ENCODE peak calls at places on chromosomes 16 and 17, in seven cellular contexts. F is GM13977, L is tibial nerve, D is AG04450, Z is K562, E is PC-9, O is kidney epithelial cell. G is an unnamed sample.

GRCh38 chr16:82955836-82956348 is 329.1 kb downstream of the CDH13 start:
- DNase-seq in Z (no peak), D (no peak), F (no peak), E (no peak), O (no peak), L (no peak), G (no peak)

GRCh38 chr16:57430955-57431354 is 16.2 kb downstream of the CIAPIN1 start:
- DNase-seq in E (no peak), L (no peak), O (no peak), F (no peak), Z (no peak), D (no peak), G (no peak)

GRCh38 chr16:29804455-29805231 is 1.7 kb upstream of the MAZ start:
- DNase-seq in F (no peak), E (peak; percentile 41), D (no peak), Z (peak; percentile 42), L (peak; percentile 30), O (no peak), G (no peak)

GRCh38 chr16:57202095-57202886 is 16.2 kb downstream of the RSPRY1 start:
- DNase-seq in D (no peak), O (no peak), Z (no peak), F (no peak), L (no peak), E (no peak), G (no peak)

GRCh38 chr16:17313085-17313611 is 157.6 kb downstream of the XYLT1 start:
- DNase-seq in L (peak; percentile 33), D (no peak), O (no peak), E (peak; percentile 8), F (no peak), Z (no peak), G (no peak)

GRCh38 chr16:86991679-86992078 is 325.5 kb downstream of the C16orf95 start:
- DNase-seq in E (no peak), L (no peak), D (peak; percentile 39), Z (no peak), F (no peak), O (peak; percentile 44), G (no peak)

GRCh38 chr16:50547944-50548658 is at the start of gene NKD1:
- DNase-seq in D (no peak), O (no peak), F (peak; percentile 96), L (peak; percentile 64), E (peak; percentile 59), Z (peak; percentile 65), G (no peak)

GRCh38 chr17:71792966-71793365 is 327.9 kb upstream of the SOX9 start:
- DNase-seq in L (no peak), E (no peak), O (peak; percentile 12), Z (no peak), D (peak; percentile 39), F (no peak), G (peak; percentile 8)

GRCh38 chr16:30875881-30876791 is 17.7 kb downstream of the BCL7C start:
- DNase-seq in L (no peak), Z (peak; percentile 79), D (no peak), F (peak; percentile 71), E (peak; percentile 29), O (no peak), G (no peak)

GRCh38 chr16:25065899-25066298 is 45.6 kb upstream of the LCMT1 start:
- DNase-seq in Z (peak; percentile 55), O (no peak), L (no peak), D (no peak), F (peak; percentile 65), E (no peak), G (no peak)

GRCh38 chr16:55495616-55496289 is 13.1 kb upstream of the LPCAT2 start:
- DNase-seq in F (no peak), D (no peak), E (no peak), Z (no peak), O (no peak), L (no peak), G (peak; percentile 76)

GRCh38 chr16:67407176-67407787 is 9.0 kb downstream of the ZDHHC1 start:
- DNase-seq in Z (no peak), O (no peak), E (no peak), D (no peak), F (no peak), L (no peak), G (no peak)

GRCh38 chr16:69567031-69567680 is 1.4 kb downstream of the NFAT5 start:
- DNase-seq in F (peak; percentile 45), E (peak; percentile 41), L (no peak), D (no peak), O (no peak), Z (peak; percentile 44), G (no peak)

GRCh38 chr16:84600343-84601229 is 17.3 kb downstream of the COTL1 start:
- DNase-seq in O (no peak), D (no peak), E (no peak), L (no peak), F (peak; percentile 86), Z (peak; percentile 80), G (no peak)

GRCh38 chr17:32876414-32877163 is at the start of gene MYO1D:
- DNase-seq in E (peak; percentile 77), F (peak; percentile 71), Z (peak; percentile 84), L (no peak), O (no peak), D (no peak), G (no peak)

GRCh38 chr16:70611224-70611598 is 35.1 kb upstream of the IL34 start:
- DNase-seq in D (no peak), F (no peak), O (no peak), L (no peak), E (no peak), Z (no peak), G (no peak)

GRCh38 chr16:1003551-1004347 is 22.2 kb downstream of the SOX8 start:
- DNase-seq in E (no peak), L (no peak), Z (no peak), O (no peak), D (no peak), F (no peak), G (no peak)

GRCh38 chr17:35981908-35982330 is 622 bp upstream of the CCL16 start:
- DNase-seq in F (no peak), L (no peak), O (no peak), Z (peak; percentile 14), D (no peak), E (no peak), G (no peak)

GRCh38 chr17:78728495-78728894 is 53.6 kb downstream of the CYTH1 start:
- DNase-seq in O (no peak), Z (no peak), E (no peak), L (no peak), D (no peak), F (no peak), G (no peak)

GRCh38 chr17:69084911-69085310 is 24.2 kb upstream of the ABCA9 start:
- DNase-seq in E (no peak), O (no peak), D (no peak), Z (no peak), F (no peak), L (no peak), G (no peak)

GRCh38 chr17:81044764-81045589 is 10.0 kb downstream of the BAIAP2 start:
- DNase-seq in L (peak; percentile 71), O (peak; percentile 77), D (no peak), F (no peak), Z (peak; percentile 28), E (peak; percentile 79), G (peak; percentile 39)

DNA sequence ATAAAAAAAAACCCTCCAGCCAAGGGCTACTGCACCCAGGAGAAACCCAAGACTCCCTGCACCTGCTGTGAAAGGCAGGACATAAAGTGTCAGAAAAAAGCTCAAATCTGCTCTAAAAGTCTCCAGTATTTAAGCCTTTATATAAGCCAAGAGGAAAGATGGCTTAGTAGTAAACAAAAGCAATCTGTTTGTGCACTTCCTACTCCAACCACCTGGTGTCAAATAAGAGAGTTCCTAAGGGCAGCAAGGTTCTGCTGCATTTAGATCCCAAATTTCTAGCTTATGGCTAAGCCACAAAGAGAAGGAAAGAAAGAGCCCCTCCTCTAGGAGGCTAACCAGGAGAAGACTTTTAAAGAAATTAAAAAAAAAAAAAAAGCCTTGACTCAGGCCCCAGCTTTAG is 20.6 kb downstream of the ACSM1 start:
- DNase-seq in Z (no peak), O (no peak), L (no peak), E (no peak), D (no peak), F (no peak), G (no peak)
- TF ChIP-seq CTCF in Z (peak; percentile 11), O (no peak), L (no peak), E (no peak), D (no peak), F (peak; percentile 5), G (no peak)

GRCh38 chr17:34081269-34081668 is 173.8 kb upstream of the CCL2 start:
- DNase-seq in Z (peak; percentile 31), O (no peak), L (no peak), D (no peak), F (peak; percentile 34), E (no peak), G (no peak)
- TF ChIP-seq CTCF in Z (peak; percentile 53), O (no peak), L (no peak), D (peak; percentile 42), F (peak; percentile 41), E (peak; percentile 61), G (peak; percentile 27)

GRCh38 chr17:74873036-74873873 is 461 bp upstream of the FDXR start:
- DNase-seq in Z (peak; percentile 100), O (peak; percentile 99), E (peak; percentile 97), L (peak; percentile 100), D (peak; percentile 99), F (peak; percentile 100), G (peak; percentile 100)

GRCh38 chr17:74875970-74876593 is 3.3 kb upstream of the FDXR start:
- DNase-seq in F (no peak), Z (peak; percentile 90), O (no peak), D (no peak), E (no peak), L (no peak), G (no peak)

GRCh38 chr17:74875155-74875969 is 2.6 kb upstream of the FDXR start:
- DNase-seq in Z (peak; percentile 56), L (no peak), O (no peak), D (no peak), E (no peak), F (no peak), G (no peak)

GRCh38 chr17:74873874-74874614 is 1.2 kb upstream of the FDXR start:
- DNase-seq in O (no peak), L (no peak), Z (peak; percentile 84), E (no peak), F (no peak), D (no peak), G (no peak)

GRCh38 chr17:74874615-74875037 is 1.8 kb upstream of the FDXR start:
- DNase-seq in Z (peak; percentile 25), L (no peak), D (no peak), O (no peak), E (no peak), F (no peak), G (no peak)
- TF ChIP-seq CTCF in Z (no peak), L (no peak), D (no peak), O (no peak), E (no peak), F (no peak), G (no peak)

DNA sequence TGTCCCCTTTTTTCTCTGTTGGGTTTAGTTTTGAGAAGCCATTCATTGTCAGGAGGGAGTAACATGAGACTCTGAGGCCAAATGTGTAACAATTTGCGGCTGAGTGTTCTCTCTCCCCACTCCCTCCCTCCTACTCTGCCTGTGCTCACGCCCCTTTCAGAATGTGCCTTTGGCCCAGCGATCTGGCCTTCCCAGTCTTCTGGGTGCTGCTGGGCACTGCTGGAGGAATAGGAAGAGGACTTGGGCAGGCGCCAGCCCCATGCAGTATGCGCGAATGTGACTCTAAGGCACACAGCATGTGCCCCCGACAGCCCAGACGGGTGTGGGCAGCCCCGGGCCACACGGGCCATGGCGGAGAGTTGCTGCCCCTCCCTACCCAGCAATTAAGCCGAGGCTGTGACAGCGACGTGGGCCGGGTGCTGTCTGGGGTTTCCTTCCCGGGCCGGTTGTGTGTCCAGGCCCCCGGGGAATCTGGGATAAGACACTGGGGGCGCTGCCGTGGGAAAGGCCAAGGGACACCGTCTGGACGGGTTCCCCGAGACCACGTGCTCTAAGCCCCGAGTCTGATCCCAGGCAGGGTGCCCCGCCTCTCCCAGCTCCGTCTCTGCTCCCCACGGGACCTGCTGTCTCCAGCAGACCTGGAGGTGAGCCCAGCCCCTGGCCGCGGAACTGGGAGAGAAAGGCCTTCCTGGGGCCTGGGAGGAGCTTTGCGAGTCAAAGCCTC is 92.4 kb downstream of the IRX3 start:
- DNase-seq in E (peak; percentile 62), O (no peak), D (no peak), F (no peak), L (peak; percentile 36), Z (no peak), G (no peak)
- TF ChIP-seq CTCF in E (peak; percentile 20), O (no peak), D (no peak), F (no peak), L (no peak), Z (no peak), G (no peak)

G was measured in AG09319.